ENCODE peak calls at places on chromosomes 7 and 10, in seven cellular contexts. One of them, this sample, is unnamed.

GRCh38 chr7:92598310-92598981 is 8.3 kb upstream of the FAM133B start:
- DNase-seq in HFF-Myc: no peak
- DNase-seq in MCF 10A: no peak
- DNase-seq in WTC11: no peak
- DNase-seq in mucosa of descending colon: no peak
- DNase-seq in A549: no peak
- DNase-seq in mammary epithelial cell: no peak
- DNase-seq in this sample: no peak

GRCh38 chr7:38310601-38311057 is 37.2 kb upstream of the TARP start:
- DNase-seq in HFF-Myc: no peak
- DNase-seq in mucosa of descending colon: peak; percentile 35
- DNase-seq in MCF 10A: peak; percentile 19
- DNase-seq in mammary epithelial cell: no peak
- DNase-seq in A549: no peak
- DNase-seq in WTC11: no peak
- DNase-seq in this sample: no peak

GRCh38 chr10:76195990-76196389 is 764.6 kb downstream of the LRMDA start:
- DNase-seq in A549: no peak
- DNase-seq in mammary epithelial cell: no peak
- DNase-seq in mucosa of descending colon: no peak
- DNase-seq in HFF-Myc: no peak
- DNase-seq in WTC11: no peak
- DNase-seq in MCF 10A: peak; percentile 3
- DNase-seq in this sample: no peak

GRCh38 chr7:97772034-97772891 is 40.4 kb downstream of the TAC1 start:
- DNase-seq in MCF 10A: no peak
- DNase-seq in A549: no peak
- DNase-seq in mucosa of descending colon: no peak
- DNase-seq in WTC11: no peak
- DNase-seq in HFF-Myc: no peak
- DNase-seq in mammary epithelial cell: no peak
- DNase-seq in this sample: no peak

GRCh38 chr10:103881420-103882284 is 26.3 kb upstream of the SH3PXD2A start:
- DNase-seq in MCF 10A: peak; percentile 86
- DNase-seq in A549: no peak
- DNase-seq in mucosa of descending colon: no peak
- DNase-seq in mammary epithelial cell: peak; percentile 99
- DNase-seq in WTC11: no peak
- DNase-seq in HFF-Myc: no peak
- DNase-seq in this sample: no peak

GRCh38 chr7:131071786-131072504 is 255.7 kb upstream of the MKLN1 start:
- DNase-seq in WTC11: no peak
- DNase-seq in MCF 10A: peak; percentile 92
- DNase-seq in mucosa of descending colon: no peak
- DNase-seq in mammary epithelial cell: peak; percentile 72
- DNase-seq in HFF-Myc: no peak
- DNase-seq in A549: no peak
- DNase-seq in this sample: no peak

GRCh38 chr7:127207806-127208205 is 44.9 kb downstream of the GRM8 start:
- DNase-seq in WTC11: no peak
- DNase-seq in HFF-Myc: no peak
- DNase-seq in A549: no peak
- DNase-seq in mucosa of descending colon: no peak
- DNase-seq in MCF 10A: no peak
- DNase-seq in mammary epithelial cell: no peak
- DNase-seq in this sample: no peak

GRCh38 chr7:5354460-5355279 is 69.0 kb downstream of the TNRC18 start:
- DNase-seq in mucosa of descending colon: peak; percentile 87
- DNase-seq in mammary epithelial cell: peak; percentile 79
- DNase-seq in A549: no peak
- DNase-seq in HFF-Myc: no peak
- DNase-seq in WTC11: peak; percentile 58
- DNase-seq in MCF 10A: no peak
- DNase-seq in this sample: no peak

GRCh38 chr7:13982940-13983677 is 6.4 kb downstream of the ETV1 start:
- DNase-seq in mucosa of descending colon: no peak
- DNase-seq in HFF-Myc: no peak
- DNase-seq in WTC11: no peak
- DNase-seq in A549: no peak
- DNase-seq in MCF 10A: no peak
- DNase-seq in mammary epithelial cell: no peak
- DNase-seq in this sample: no peak

GRCh38 chr7:27064169-27064568 is 31.6 kb downstream of the HOXA1 start:
- DNase-seq in A549: no peak
- DNase-seq in mucosa of descending colon: no peak
- DNase-seq in MCF 10A: no peak
- DNase-seq in mammary epithelial cell: no peak
- DNase-seq in WTC11: no peak
- DNase-seq in HFF-Myc: no peak
- DNase-seq in this sample: no peak

GRCh38 chr7:31814187-31814586 is 127.2 kb downstream of the PPP1R17 start:
- DNase-seq in HFF-Myc: no peak
- DNase-seq in MCF 10A: peak; percentile 26
- DNase-seq in mammary epithelial cell: no peak
- DNase-seq in WTC11: peak; percentile 39
- DNase-seq in mucosa of descending colon: no peak
- DNase-seq in A549: peak; percentile 4
- DNase-seq in this sample: peak; percentile 8

GRCh38 chr10:75350791-75351190 is 50.8 kb downstream of the ZNF503 start:
- DNase-seq in A549: peak; percentile 26
- DNase-seq in mammary epithelial cell: peak; percentile 49
- DNase-seq in WTC11: no peak
- DNase-seq in mucosa of descending colon: no peak
- DNase-seq in HFF-Myc: no peak
- DNase-seq in MCF 10A: peak; percentile 38
- DNase-seq in this sample: no peak

GRCh38 chr10:25356609-25357008 is 181.8 kb downstream of the GPR158 start:
- DNase-seq in WTC11: no peak
- DNase-seq in MCF 10A: no peak
- DNase-seq in HFF-Myc: no peak
- DNase-seq in A549: no peak
- DNase-seq in mucosa of descending colon: no peak
- DNase-seq in mammary epithelial cell: no peak
- DNase-seq in this sample: no peak

GRCh38 chr10:82150123-82150900 is 275.3 kb downstream of the NRG3 start:
- DNase-seq in A549: no peak
- DNase-seq in WTC11: peak; percentile 91
- DNase-seq in MCF 10A: peak; percentile 65
- DNase-seq in mammary epithelial cell: no peak
- DNase-seq in mucosa of descending colon: peak; percentile 31
- DNase-seq in HFF-Myc: no peak
- DNase-seq in this sample: peak; percentile 82

GRCh38 chr10:122638106-122638505 is 61.5 kb downstream of the C10orf120 start:
- DNase-seq in WTC11: no peak
- DNase-seq in MCF 10A: no peak
- DNase-seq in mucosa of descending colon: no peak
- DNase-seq in A549: no peak
- DNase-seq in mammary epithelial cell: no peak
- DNase-seq in HFF-Myc: no peak
- DNase-seq in this sample: no peak

GRCh38 chr7:29019275-29019820 is 61.2 kb upstream of the TRIL start:
- DNase-seq in WTC11: no peak
- DNase-seq in HFF-Myc: no peak
- DNase-seq in mammary epithelial cell: no peak
- DNase-seq in MCF 10A: no peak
- DNase-seq in mucosa of descending colon: no peak
- DNase-seq in A549: no peak
- DNase-seq in this sample: no peak
- TF ChIP-seq CTCF in WTC11: no peak
- TF ChIP-seq CTCF in HFF-Myc: peak; percentile 30
- TF ChIP-seq CTCF in mammary epithelial cell: no peak
- TF ChIP-seq CTCF in MCF 10A: no peak
- TF ChIP-seq CTCF in mucosa of descending colon: no peak
- TF ChIP-seq CTCF in A549: no peak
- TF ChIP-seq CTCF in this sample: no peak

GRCh38 chr10:30493609-30494530 is 59.9 kb downstream of the MAP3K8 start:
- DNase-seq in mucosa of descending colon: peak; percentile 30
- DNase-seq in mammary epithelial cell: peak; percentile 36
- DNase-seq in WTC11: no peak
- DNase-seq in A549: no peak
- DNase-seq in HFF-Myc: no peak
- DNase-seq in MCF 10A: peak; percentile 43
- DNase-seq in this sample: no peak
- TF ChIP-seq CTCF in mucosa of descending colon: no peak
- TF ChIP-seq CTCF in mammary epithelial cell: no peak
- TF ChIP-seq CTCF in WTC11: no peak
- TF ChIP-seq CTCF in A549: no peak
- TF ChIP-seq CTCF in HFF-Myc: no peak
- TF ChIP-seq CTCF in MCF 10A: no peak
- TF ChIP-seq CTCF in this sample: no peak

GRCh38 chr7:2374401-2374800 is 19.8 kb downstream of the EIF3B start:
- DNase-seq in HFF-Myc: no peak
- DNase-seq in mammary epithelial cell: no peak
- DNase-seq in MCF 10A: no peak
- DNase-seq in A549: no peak
- DNase-seq in WTC11: no peak
- DNase-seq in mucosa of descending colon: no peak
- DNase-seq in this sample: no peak

GRCh38 chr7:2376351-2377154 is 21.9 kb downstream of the EIF3B start:
- DNase-seq in WTC11: no peak
- DNase-seq in MCF 10A: no peak
- DNase-seq in HFF-Myc: no peak
- DNase-seq in mucosa of descending colon: no peak
- DNase-seq in A549: no peak
- DNase-seq in mammary epithelial cell: no peak
- DNase-seq in this sample: no peak

GRCh38 chr7:2373124-2373556 is 18.5 kb downstream of the EIF3B start:
- DNase-seq in MCF 10A: peak; percentile 82
- DNase-seq in A549: no peak
- DNase-seq in mucosa of descending colon: no peak
- DNase-seq in mammary epithelial cell: peak; percentile 24
- DNase-seq in HFF-Myc: no peak
- DNase-seq in WTC11: no peak
- DNase-seq in this sample: no peak

GRCh38 chr7:2373646-2374045 is 19.0 kb downstream of the EIF3B start:
- DNase-seq in WTC11: no peak
- DNase-seq in mammary epithelial cell: no peak
- DNase-seq in HFF-Myc: no peak
- DNase-seq in A549: no peak
- DNase-seq in MCF 10A: no peak
- DNase-seq in mucosa of descending colon: no peak
- DNase-seq in this sample: no peak

GRCh38 chr7:2374830-2375728 is 20.5 kb downstream of the EIF3B start:
- DNase-seq in mucosa of descending colon: no peak
- DNase-seq in mammary epithelial cell: no peak
- DNase-seq in A549: no peak
- DNase-seq in MCF 10A: no peak
- DNase-seq in HFF-Myc: no peak
- DNase-seq in WTC11: no peak
- DNase-seq in this sample: no peak
- TF ChIP-seq CTCF in mucosa of descending colon: no peak
- TF ChIP-seq CTCF in mammary epithelial cell: no peak
- TF ChIP-seq CTCF in A549: no peak
- TF ChIP-seq CTCF in MCF 10A: no peak
- TF ChIP-seq CTCF in HFF-Myc: no peak
- TF ChIP-seq CTCF in WTC11: no peak
- TF ChIP-seq CTCF in this sample: no peak

DNA sequence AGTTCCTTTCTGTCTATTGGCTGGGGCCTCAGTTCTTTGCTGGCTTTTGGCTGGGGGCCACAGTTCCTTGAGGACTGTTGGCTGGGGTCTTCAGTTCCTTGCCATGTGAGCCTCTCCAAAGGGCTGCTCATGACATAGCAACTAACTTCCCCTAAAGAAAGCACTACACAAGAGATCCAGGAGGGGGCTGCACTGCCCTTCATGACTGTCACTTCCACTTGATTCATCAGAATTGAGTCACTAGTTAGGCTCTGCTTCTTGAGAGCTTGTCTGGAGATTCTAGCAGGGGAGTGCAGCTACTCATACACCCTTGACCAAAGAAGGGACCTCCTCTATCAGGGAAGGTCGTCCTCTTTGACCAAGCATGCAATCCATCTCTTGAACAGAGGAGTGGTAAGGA is 38.0 kb upstream of the MKX start:
- DNase-seq in mucosa of descending colon: no peak
- DNase-seq in WTC11: peak; percentile 54
- DNase-seq in mammary epithelial cell: peak; percentile 55
- DNase-seq in A549: peak; percentile 3
- DNase-seq in MCF 10A: peak; percentile 64
- DNase-seq in HFF-Myc: peak; percentile 37
- DNase-seq in this sample: peak; percentile 53
- TF ChIP-seq CTCF in mucosa of descending colon: no peak
- TF ChIP-seq CTCF in WTC11: peak; percentile 27
- TF ChIP-seq CTCF in mammary epithelial cell: peak; percentile 29
- TF ChIP-seq CTCF in A549: no peak
- TF ChIP-seq CTCF in MCF 10A: peak; percentile 29
- TF ChIP-seq CTCF in HFF-Myc: peak; percentile 56
- TF ChIP-seq CTCF in this sample: peak; percentile 43

GRCh38 chr7:138458576-138459234 is 1.4 kb upstream of the TRIM24 start:
- DNase-seq in A549: no peak
- DNase-seq in WTC11: peak; percentile 63
- DNase-seq in mucosa of descending colon: no peak
- DNase-seq in mammary epithelial cell: no peak
- DNase-seq in MCF 10A: no peak
- DNase-seq in HFF-Myc: no peak
- DNase-seq in this sample: no peak

GRCh38 chr7:138456220-138456619 is 3.8 kb upstream of the TRIM24 start:
- DNase-seq in MCF 10A: no peak
- DNase-seq in A549: no peak
- DNase-seq in mammary epithelial cell: no peak
- DNase-seq in WTC11: no peak
- DNase-seq in mucosa of descending colon: no peak
- DNase-seq in HFF-Myc: no peak
- DNase-seq in this sample: no peak

GRCh38 chr7:138460176-138460648 is at the start of gene TRIM24:
- DNase-seq in mammary epithelial cell: no peak
- DNase-seq in mucosa of descending colon: no peak
- DNase-seq in WTC11: no peak
- DNase-seq in MCF 10A: no peak
- DNase-seq in HFF-Myc: no peak
- DNase-seq in A549: peak; percentile 95
- DNase-seq in this sample: no peak

GRCh38 chr7:138460649-138461607 is 869 bp downstream of the TRIM24 start:
- DNase-seq in mucosa of descending colon: peak; percentile 77
- DNase-seq in mammary epithelial cell: peak; percentile 51
- DNase-seq in HFF-Myc: no peak
- DNase-seq in A549: peak; percentile 46
- DNase-seq in WTC11: peak; percentile 51
- DNase-seq in MCF 10A: peak; percentile 46
- DNase-seq in this sample: peak; percentile 62

DNA sequence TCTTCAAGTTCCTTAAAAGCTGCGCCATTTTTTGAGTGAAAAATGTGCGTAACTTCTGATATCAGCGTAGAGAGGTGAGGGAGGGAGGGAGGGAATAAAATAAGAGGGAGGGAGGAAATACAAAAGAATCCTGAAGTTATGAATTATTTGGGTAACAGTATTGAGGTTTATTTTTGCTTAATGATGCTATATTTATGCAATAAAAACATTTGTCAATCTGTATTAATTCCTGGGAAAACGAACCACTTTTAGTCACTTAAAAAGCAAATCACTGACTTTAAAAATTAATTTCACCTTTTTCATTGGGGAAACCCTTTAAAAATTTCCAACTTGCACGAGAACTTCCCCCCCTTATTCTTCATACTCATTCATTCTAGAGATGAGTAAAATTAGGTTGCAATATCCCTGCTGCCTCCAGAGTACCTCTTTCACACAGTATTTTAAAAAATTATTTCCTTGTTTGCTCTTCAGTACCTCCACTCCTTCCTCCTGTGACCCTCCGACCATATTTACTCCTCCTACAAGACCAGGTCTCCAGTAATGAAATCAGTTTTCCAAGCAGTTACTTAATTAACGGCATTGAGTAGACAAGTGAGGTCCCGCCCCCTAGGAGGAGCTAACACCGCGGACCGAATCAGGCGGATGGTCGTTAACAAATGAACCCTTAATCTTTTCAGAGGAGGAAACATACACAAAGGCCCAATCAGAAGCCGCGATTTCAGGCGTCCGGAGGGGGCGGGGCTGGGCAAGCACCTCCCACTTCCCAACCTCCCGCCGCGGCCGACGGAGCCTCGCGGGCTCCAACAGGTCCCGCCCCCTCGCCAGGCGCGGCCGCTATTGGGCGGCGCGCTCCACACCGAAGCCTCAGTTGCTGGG is 521 bp upstream of the TRIM24 start:
- DNase-seq in WTC11: peak; percentile 97
- DNase-seq in mucosa of descending colon: peak; percentile 98
- DNase-seq in HFF-Myc: peak; percentile 86
- DNase-seq in A549: peak; percentile 97
- DNase-seq in mammary epithelial cell: peak; percentile 97
- DNase-seq in MCF 10A: peak; percentile 97
- DNase-seq in this sample: peak; percentile 97
- TF ChIP-seq CTCF in WTC11: no peak
- TF ChIP-seq CTCF in mucosa of descending colon: no peak
- TF ChIP-seq CTCF in HFF-Myc: no peak
- TF ChIP-seq CTCF in A549: no peak
- TF ChIP-seq CTCF in mammary epithelial cell: no peak
- TF ChIP-seq CTCF in MCF 10A: peak; percentile 21
- TF ChIP-seq CTCF in this sample: no peak

This sample was measured in endothelial cell.